ENCODE peak calls at places on chromosomes 3 and 15, in six cellular contexts. G is fibroblast of the aortic adventitia, Z is tibial artery, Q is GM23338, A is sigmoid colon, K is IMR-90. T is an unnamed sample.

GRCh38 chr3:78287085-78287484 is 1247.2 kb downstream of the ROBO2 start:
- DNase-seq in G (no peak), Z (no peak), Q (no peak), A (no peak), K (peak), T (no peak)

GRCh38 chr15:68214838-68215234 is 9.7 kb upstream of the CALML4 start:
- DNase-seq in G (no peak), Z (no peak), Q (no peak), A (peak), K (no peak), T (no peak)

GRCh38 chr3:132119531-132119930 is 84.7 kb upstream of the CPNE4 start:
- DNase-seq in G (no peak), Z (no peak), Q (no peak), A (no peak), K (no peak), T (no peak)

GRCh38 chr3:129429080-129429451 is 630 bp upstream of the EFCAB12 start:
- DNase-seq in G (no peak), Z (no peak), Q (no peak), A (no peak), K (no peak), T (no peak)

GRCh38 chr3:133488785-133489367 is 84.6 kb upstream of the CDV3 start:
- DNase-seq in G (peak), Z (no peak), Q (no peak), A (no peak), K (peak), T (peak)

GRCh38 chr15:98442379-98442833 is 205.9 kb upstream of the IGF1R start:
- DNase-seq in G (peak), Z (peak), Q (peak), A (no peak), K (peak), T (peak)

GRCh38 chr3:145698749-145699148 is 462.2 kb downstream of the PLOD2 start:
- DNase-seq in G (no peak), Z (no peak), Q (no peak), A (no peak), K (no peak), T (no peak)

GRCh38 chr3:16448691-16449090 is 64.8 kb downstream of the RFTN1 start:
- DNase-seq in G (peak), Z (peak), Q (peak), A (peak), K (peak), T (peak)

GRCh38 chr3:97823503-97824004 is 1.7 kb downstream of the CRYBG3 start:
- DNase-seq in G (peak), Z (peak), Q (no peak), A (no peak), K (no peak), T (peak)

GRCh38 chr3:97823081-97823480 is 1.3 kb downstream of the CRYBG3 start:
- DNase-seq in G (peak), Z (no peak), Q (no peak), A (no peak), K (no peak), T (no peak)

GRCh38 chr3:97820780-97821179 is 1.0 kb upstream of the CRYBG3 start:
- DNase-seq in G (no peak), Z (no peak), Q (no peak), A (no peak), K (no peak), T (no peak)

GRCh38 chr3:97821810-97822775 is at the start of gene CRYBG3:
- DNase-seq in G (peak), Z (peak), Q (peak), A (peak), K (peak), T (peak)

DNA sequence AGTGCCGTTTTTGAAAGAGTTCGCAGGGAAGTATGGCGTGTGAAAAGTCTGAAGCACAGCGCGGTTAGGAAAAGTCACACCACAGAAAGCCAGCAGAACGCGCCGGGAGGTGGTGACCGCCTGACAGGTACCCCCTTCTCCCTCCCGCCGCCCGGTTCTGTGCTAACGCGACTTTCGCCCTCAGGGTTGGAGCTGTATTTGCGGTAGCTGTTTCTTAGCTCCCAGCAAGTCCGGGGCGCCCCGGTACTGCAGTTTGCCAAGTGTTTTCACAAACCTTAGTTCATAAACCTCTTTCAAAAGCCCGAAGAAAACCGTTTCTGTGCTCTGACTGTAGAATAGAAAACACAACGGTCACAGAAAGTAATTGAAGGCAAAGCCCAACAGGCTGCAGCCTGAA is 400 bp upstream of the CRYBG3 start:
- DNase-seq in G (peak), Z (peak), Q (peak), A (peak), K (no peak), T (peak)
- TF ChIP-seq CTCF in G (peak), Z (no peak), Q (no peak), A (peak), K (no peak), T (no peak)

GRCh38 chr15:88874275-88874674 is 21.1 kb downstream of the HAPLN3 start:
- DNase-seq in G (no peak), Z (no peak), Q (no peak), A (no peak), K (no peak), T (no peak)
- H3K4me3 ChIP-seq in G (no peak), Z (peak), Q (no peak), A (no peak), K (no peak), T (no peak)

GRCh38 chr3:14429689-14430452 is 27.5 kb downstream of the SLC6A6 start:
- DNase-seq in G (no peak), Z (no peak), Q (no peak), A (no peak), K (no peak), T (no peak)

GRCh38 chr3:14432996-14433572 is 30.7 kb downstream of the SLC6A6 start:
- DNase-seq in G (no peak), Z (no peak), Q (no peak), A (no peak), K (no peak), T (no peak)

GRCh38 chr3:14431928-14432834 is 29.8 kb downstream of the SLC6A6 start:
- DNase-seq in G (peak), Z (peak), Q (no peak), A (peak), K (peak), T (peak)

GRCh38 chr3:14430706-14431470 is 28.5 kb downstream of the SLC6A6 start:
- DNase-seq in G (no peak), Z (no peak), Q (no peak), A (no peak), K (no peak), T (no peak)

DNA sequence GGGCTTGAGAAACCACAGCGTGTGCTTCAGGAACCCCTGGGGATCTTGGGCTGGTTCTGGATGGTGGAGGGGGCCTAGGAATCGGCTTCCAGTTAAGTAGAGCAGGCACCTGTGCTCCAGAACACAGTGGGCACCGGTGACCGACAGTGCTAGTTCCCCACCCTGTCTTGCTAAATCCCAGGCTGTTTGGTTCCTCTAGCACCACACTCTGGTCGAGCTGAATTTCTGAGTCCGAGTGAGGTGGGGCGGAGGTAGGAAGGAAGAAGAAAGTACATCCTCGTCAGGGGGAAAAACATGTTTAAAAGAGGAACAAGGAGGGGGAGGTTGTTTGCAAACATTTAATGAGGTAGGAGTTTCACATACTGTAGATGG is 29.1 kb downstream of the SLC6A6 start:
- DNase-seq in G (no peak), Z (no peak), Q (peak), A (no peak), K (no peak), T (no peak)
- TF ChIP-seq CTCF in G (no peak), Z (no peak), Q (peak), A (no peak), K (no peak), T (peak)

GRCh38 chr15:26082069-26082832 is 219.1 kb upstream of the ATP10A start:
- DNase-seq in G (peak), Z (peak), Q (peak), A (peak), K (peak), T (peak)
- H3K4me3 ChIP-seq in G (peak), Z (peak), Q (peak), A (peak), K (peak), T (peak)

DNA sequence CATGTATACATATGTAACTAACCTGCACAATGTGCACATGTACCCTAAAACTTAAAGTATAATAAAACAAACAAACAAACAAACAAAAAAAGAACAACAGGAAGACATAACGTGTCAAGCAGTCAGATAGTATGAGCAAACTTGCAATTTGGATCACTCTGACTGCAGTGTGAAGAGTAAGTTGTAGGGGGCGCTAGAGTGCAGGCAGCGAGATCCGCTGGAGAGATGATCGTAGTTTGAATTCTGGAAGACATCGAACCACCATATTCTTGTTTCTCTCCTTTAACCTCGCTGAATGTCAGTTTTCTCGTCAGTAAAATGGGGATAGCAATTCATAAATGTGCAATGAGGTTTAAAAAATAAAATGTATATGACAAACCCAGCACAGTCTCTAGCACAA is 165.2 kb upstream of the LMCD1 start:
- DNase-seq in G (no peak), Z (no peak), Q (peak), A (no peak), K (no peak), T (no peak)
- TF ChIP-seq CTCF in G (peak), Z (no peak), Q (peak), A (no peak), K (peak), T (peak)

DNA sequence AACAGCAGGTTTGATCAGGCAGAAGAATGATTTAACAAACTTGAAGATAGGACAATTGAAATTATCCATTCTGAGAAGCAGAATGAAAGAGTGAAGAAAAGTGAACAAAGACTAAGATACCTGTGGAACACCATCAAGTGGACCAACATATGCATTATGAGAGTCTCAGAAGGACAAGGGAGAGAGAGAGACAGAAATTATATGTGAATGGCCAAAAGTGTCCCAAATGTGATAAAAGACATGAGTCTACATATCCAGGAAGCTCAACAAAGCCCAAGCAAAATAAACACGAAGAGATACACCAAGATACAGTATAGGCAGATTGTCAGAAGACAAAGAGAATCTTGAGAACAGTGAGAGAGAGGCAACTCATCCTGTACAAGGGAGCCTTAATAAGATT is 5.6 kb upstream of the NR1I2 start:
- DNase-seq in G (no peak), Z (no peak), Q (no peak), A (no peak), K (no peak), T (no peak)
- H3K4me3 ChIP-seq in G (no peak), Z (no peak), Q (no peak), A (no peak), K (no peak), T (no peak)

T was measured in fibroblast of villous mesenchyme.